ENCODE peak calls at places on chromosomes 2 and 18, in six cellular contexts. O is MM.1S, M is mammary epithelial cell, G is IMR-90, Q is K562, B is HCT116. I is an unnamed sample.

GRCh38 chr2:85042330-85042729 is 71.4 kb downstream of the KCMF1 start:
- DNase-seq in B (no peak), Q (no peak), G (no peak), O (no peak), M (no peak), I (no peak)

GRCh38 chr2:44770221-44771187 is 171.0 kb upstream of the SIX3 start:
- DNase-seq in Q (no peak), O (no peak), B (no peak), G (no peak), M (no peak), I (no peak)

GRCh38 chr2:235793163-235793752 is 299.4 kb downstream of the AGAP1 start:
- DNase-seq in G (peak; percentile 24), B (no peak), Q (no peak), M (peak; percentile 54), O (no peak), I (no peak)

GRCh38 chr2:234763051-234763909 is 188.5 kb upstream of the SH3BP4 start:
- DNase-seq in O (no peak), B (no peak), M (no peak), G (peak; percentile 87), Q (no peak), I (no peak)

GRCh38 chr2:26846334-26846863 is 1.5 kb upstream of the DPYSL5 start:
- DNase-seq in B (peak; percentile 64), Q (peak; percentile 71), M (peak; percentile 52), G (peak; percentile 69), O (peak; percentile 79), I (peak; percentile 48)

GRCh38 chr2:78263571-78263970 is 741.4 kb upstream of the LRRTM4 start:
- DNase-seq in O (no peak), B (no peak), M (no peak), G (no peak), Q (no peak), I (no peak)

GRCh38 chr2:65031341-65032015 is 24.7 kb upstream of the CEP68 start:
- DNase-seq in G (no peak), Q (no peak), B (no peak), M (no peak), O (peak; percentile 96), I (peak; percentile 69)

GRCh38 chr18:25370391-25370790 is 18.4 kb upstream of the ZNF521 start:
- DNase-seq in G (no peak), B (no peak), Q (no peak), M (no peak), O (no peak), I (no peak)

GRCh38 chr2:241689306-241689705 is 2.7 kb upstream of the DTYMK start:
- DNase-seq in B (no peak), G (no peak), M (no peak), Q (no peak), O (no peak), I (no peak)

GRCh38 chr18:79251021-79251420 is 144.7 kb upstream of the NFATC1 start:
- DNase-seq in G (no peak), Q (no peak), B (no peak), O (no peak), M (no peak), I (no peak)

DNA sequence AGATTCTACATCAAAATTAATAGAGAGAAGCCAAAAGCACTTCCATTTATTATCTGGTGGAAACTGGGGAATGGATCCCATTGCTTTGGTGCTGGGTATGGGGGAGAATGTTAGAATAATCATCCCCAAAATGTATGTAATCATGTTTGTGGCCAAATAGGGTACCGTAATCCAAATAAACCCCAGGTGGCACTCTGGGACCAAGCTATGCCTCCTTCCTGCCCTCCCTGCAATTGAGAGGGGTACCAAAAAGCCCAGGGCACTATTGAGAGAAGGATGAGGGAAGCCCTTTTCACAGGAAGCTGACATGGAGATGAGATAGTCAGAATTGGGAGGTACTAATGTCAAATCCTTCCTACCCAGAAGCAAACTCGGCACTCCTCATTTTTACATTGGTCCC is 85.7 kb upstream of the NRP2 start:
- DNase-seq in Q (no peak), G (no peak), M (no peak), B (no peak), O (no peak), I (no peak)
- TF ChIP-seq CTCF in Q (no peak), G (no peak), M (no peak), B (no peak), O (no peak), I (no peak)

GRCh38 chr2:33435518-33435917 is 40.9 kb upstream of the RASGRP3 start:
- DNase-seq in B (no peak), M (no peak), O (no peak), G (no peak), Q (no peak), I (no peak)

GRCh38 chr2:33433279-33434235 is 42.9 kb upstream of the RASGRP3 start:
- DNase-seq in M (no peak), O (no peak), G (no peak), Q (no peak), B (no peak), I (no peak)

GRCh38 chr2:33436083-33436482 is 40.4 kb upstream of the RASGRP3 start:
- DNase-seq in G (no peak), O (no peak), Q (no peak), M (no peak), B (no peak), I (no peak)

GRCh38 chr2:33437815-33438214 is 38.6 kb upstream of the RASGRP3 start:
- DNase-seq in O (no peak), B (no peak), G (no peak), Q (no peak), M (no peak), I (no peak)

GRCh38 chr2:33437297-33437696 is 39.2 kb upstream of the RASGRP3 start:
- DNase-seq in Q (peak; percentile 40), O (no peak), M (peak; percentile 68), G (peak; percentile 97), B (no peak), I (no peak)
- H3K9ac ChIP-seq in Q (no peak overlapping the region), O (no peak overlapping the region), M (no peak overlapping the region), G (no peak overlapping the region), B (no peak overlapping the region), I (no peak overlapping the region)

GRCh38 chr2:176967911-176968451 is 244.6 kb upstream of the HNRNPA3 start:
- DNase-seq in Q (no peak), O (no peak), M (no peak), B (no peak), G (no peak), I (no peak)
- H3K4me1 ChIP-seq in Q (no peaks in the 10 kb centered on the region), O (no peaks in the 10 kb centered on the region), M (no peaks in the 10 kb centered on the region), B (no peaks in the 10 kb centered on the region), G (no peaks in the 10 kb centered on the region), I (no peaks in the 10 kb centered on the region)

DNA sequence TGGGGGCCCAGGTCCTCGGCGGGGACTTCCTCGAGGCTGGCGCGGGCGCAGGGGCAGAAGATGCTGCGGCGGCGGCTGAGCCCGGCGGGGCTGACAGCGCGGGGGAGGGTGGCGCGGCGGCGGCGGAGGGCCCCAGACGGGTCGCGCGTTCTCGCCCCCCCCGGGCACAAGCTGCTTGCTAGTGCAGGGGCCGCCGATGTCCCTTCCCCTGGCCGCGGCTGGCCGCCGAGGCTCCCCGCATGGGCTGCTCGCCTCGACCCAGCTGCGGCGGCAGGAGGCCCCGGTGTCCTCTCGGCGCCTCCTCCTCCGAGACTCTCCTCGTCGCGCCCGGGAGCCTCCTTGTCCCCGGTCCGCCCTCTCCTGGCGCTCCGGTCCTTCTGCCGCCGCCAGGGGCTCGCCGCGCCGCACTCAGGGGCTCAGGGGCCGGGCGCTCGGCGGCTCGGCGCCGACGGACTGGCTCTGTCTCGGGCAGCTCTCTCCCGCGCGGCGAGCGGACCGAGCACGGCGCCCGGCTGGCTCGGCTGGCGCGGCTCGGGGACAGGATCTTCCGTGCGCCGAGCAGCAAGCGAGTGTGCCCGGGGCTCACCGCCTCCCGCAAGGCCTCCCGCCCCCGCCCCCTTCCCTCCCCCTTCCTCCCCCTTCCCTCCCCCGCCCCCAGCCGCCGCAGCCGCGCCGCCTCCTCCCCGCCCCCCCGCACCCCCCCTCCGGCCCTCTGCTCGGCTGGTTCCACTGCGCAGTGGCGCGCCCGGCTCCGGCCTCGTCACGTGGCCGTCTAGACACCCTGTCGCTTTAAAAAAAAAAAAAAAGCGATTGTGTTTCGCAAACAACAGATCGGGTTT is 902 bp upstream of the SMAD7 start:
- DNase-seq in M (peak; percentile 87), B (no peak), Q (peak; percentile 79), O (peak; percentile 95), G (peak; percentile 86), I (peak; percentile 83)
- TF ChIP-seq CTCF in M (peak; percentile 34), B (no peak), Q (no peak), O (no peak), G (peak; percentile 31), I (no peak)

GRCh38 chr18:22557160-22557941 is 139.6 kb upstream of the CTAGE1 start:
- DNase-seq in B (no peak), M (no peak), O (no peak), G (no peak), Q (peak; percentile 80), I (no peak)

GRCh38 chr18:22558945-22559385 is 141.2 kb upstream of the CTAGE1 start:
- DNase-seq in M (peak; percentile 59), Q (peak; percentile 85), O (no peak), B (no peak), G (peak; percentile 72), I (peak; percentile 67)

GRCh38 chr18:22560283-22560627 is 142.5 kb upstream of the CTAGE1 start:
- DNase-seq in M (no peak), Q (no peak), G (no peak), B (no peak), O (no peak), I (no peak)

GRCh38 chr18:22560797-22561196 is 143.1 kb upstream of the CTAGE1 start:
- DNase-seq in Q (no peak), G (no peak), O (no peak), B (no peak), M (no peak), I (no peak)

GRCh38 chr18:22559414-22560282 is 141.9 kb upstream of the CTAGE1 start:
- DNase-seq in Q (peak; percentile 83), M (peak; percentile 29), O (peak; percentile 22), G (peak; percentile 59), B (no peak), I (peak; percentile 54)
- H3K9ac ChIP-seq in Q (peak overlapping the region; percentile 88), M (peak overlapping the region; percentile 45), O (no peak overlapping the region), G (peak overlapping the region; percentile 57), B (peak overlapping the region; percentile 38), I (peak overlapping the region; percentile 66)

DNA sequence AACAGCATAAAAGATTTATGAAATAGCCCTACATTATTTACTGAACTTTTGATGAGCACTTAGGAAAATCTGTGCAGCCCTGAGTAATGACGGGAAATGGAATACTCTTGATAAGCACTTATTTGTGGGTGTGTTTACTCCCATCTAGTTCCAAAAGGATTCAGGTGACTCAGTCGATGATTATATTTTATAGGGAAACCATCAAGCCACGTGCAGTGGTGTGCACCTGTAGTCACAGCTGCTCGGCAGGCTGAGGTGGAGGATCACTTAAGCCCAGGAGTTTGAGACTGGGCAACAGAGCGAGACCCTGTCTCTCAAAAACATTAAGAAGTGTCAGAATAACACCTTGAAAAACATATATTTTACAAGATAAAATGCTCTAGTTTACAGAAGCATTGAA is 91.9 kb downstream of the CABYR start:
- DNase-seq in Q (no peak), B (no peak), O (no peak), M (no peak), G (no peak), I (no peak)
- H3K4me1 ChIP-seq in Q (no peaks in the 10 kb centered on the region), B (no peaks in the 10 kb centered on the region), O (no peaks in the 10 kb centered on the region), M (no peaks in the 10 kb centered on the region), G (peaks cover 15% of the 10 kb centered on the region), I (no peaks in the 10 kb centered on the region)

GRCh38 chr2:119158563-119159347 is at the start of gene C1QL2:
- DNase-seq in O (no peak), B (no peak), Q (no peak), G (no peak), M (peak; percentile 10), I (no peak)
- TF ChIP-seq CTCF in O (no peak), B (no peak), Q (no peak), G (no peak), M (peak; percentile 4), I (no peak)